ENCODE peak calls at places on chromosomes 4 and X, in six cellular contexts. M, L, D, R, N and S are unnamed samples.
A peak's percentile ranks its signal among the peaks of the same experiment; 100 is the strongest.

GRCh38 chr4:24557036-24558022 is 27.0 kb downstream of the DHX15 start:
- DNase-seq in M (no peak), L (no peak), D (peak; percentile 73), R (no peak), N (peak; percentile 35), S (no peak)

GRCh38 chrX:115939070-115939469 is 231.5 kb upstream of the AGTR2 start:
- DNase-seq in M (no peak), L (no peak), D (no peak), R (no peak), N (no peak), S (no peak)

GRCh38 chr4:64857198-64857597 is 447.9 kb upstream of the TECRL start:
- DNase-seq in M (no peak), L (no peak), D (no peak), R (no peak), N (peak; percentile 25), S (no peak)

GRCh38 chr4:15104825-15105224 is 102.5 kb downstream of the CPEB2 start:
- DNase-seq in M (no peak), L (no peak), D (peak; percentile 28), R (no peak), N (no peak), S (no peak)

GRCh38 chr4:41990029-41990382 is 324 bp upstream of the SLC30A9 start:
- DNase-seq in M (no peak), L (no peak), D (no peak), R (peak; percentile 3), N (no peak), S (no peak)

GRCh38 chrX:10103023-10103422 is 53.8 kb upstream of the CLCN4 start:
- DNase-seq in M (no peak), L (no peak), D (no peak), R (no peak), N (no peak), S (no peak)

GRCh38 chrX:102042706-102043325 is 82.7 kb upstream of the TCEAL2 start:
- DNase-seq in M (no peak), L (no peak), D (no peak), R (no peak), N (peak; percentile 1), S (no peak)

GRCh38 chr4:151485541-151486131 is 76.7 kb downstream of the FHIP1A start:
- DNase-seq in M (no peak), L (no peak), D (no peak), R (no peak), N (no peak), S (no peak)

GRCh38 chrX:133698298-133698697 is 283.0 kb upstream of the GPC4 start:
- DNase-seq in M (no peak), L (no peak), D (peak; percentile 58), R (no peak), N (peak; percentile 60), S (no peak)

GRCh38 chrX:140815868-140816267 is 106.3 kb downstream of the LINC00632 start:
- DNase-seq in M (no peak), L (no peak), D (peak; percentile 29), R (no peak), N (peak; percentile 63), S (no peak)

GRCh38 chrX:150360331-150360730 is 2.8 kb upstream of the MAMLD1 start:
- DNase-seq in M (no peak), L (no peak), D (no peak), R (no peak), N (no peak), S (no peak)

GRCh38 chrX:44996282-44996681 is 123.3 kb downstream of the KDM6A start:
- DNase-seq in M (no peak), L (no peak), D (no peak), R (no peak), N (no peak), S (no peak)

GRCh38 chr4:157984285-157984911 is 188.4 kb downstream of the GASK1B start:
- DNase-seq in M (no peak), L (no peak), D (no peak), R (no peak), N (no peak), S (no peak)

GRCh38 chr4:70564033-70564432 is 28.0 kb upstream of the AMBN start:
- DNase-seq in M (no peak), L (no peak), D (no peak), R (no peak), N (no peak), S (no peak)

GRCh38 chrX:75038925-75039324 is 113.7 kb upstream of the NEXMIF start:
- DNase-seq in M (no peak), L (no peak), D (peak; percentile 8), R (no peak), N (peak; percentile 46), S (no peak)

GRCh38 chr4:6095023-6095817 is 77.0 kb upstream of the C4orf50 start:
- DNase-seq in M (no peak), L (no peak), D (no peak), R (no peak), N (peak; percentile 77), S (no peak)

DNA sequence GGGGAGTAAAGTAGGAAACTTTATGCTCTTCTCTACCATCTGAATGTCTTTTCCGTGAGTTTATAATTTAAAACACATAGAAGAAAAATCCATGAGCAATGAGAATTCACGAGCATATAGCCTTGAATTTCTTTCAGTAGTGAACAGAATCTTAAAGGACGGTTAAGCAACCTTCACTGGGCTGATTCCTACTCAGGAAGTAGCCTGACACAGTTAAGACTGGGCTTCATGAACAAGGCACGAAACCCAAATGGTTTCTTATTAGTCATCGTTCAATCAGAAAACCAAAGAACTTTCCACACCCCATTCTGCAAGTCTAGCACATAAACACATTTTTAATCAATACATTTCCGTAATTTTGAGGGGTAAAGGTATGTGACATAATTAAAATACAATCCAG is 95.8 kb downstream of the SH3KBP1 start:
- DNase-seq in M (no peak), L (no peak), D (peak; percentile 9), R (no peak), N (no peak), S (no peak)
- H3K4me1 ChIP-seq in M (no peaks in the 10 kb centered on the region), L (no peaks in the 10 kb centered on the region), D (no peaks in the 10 kb centered on the region), R (no peaks in the 10 kb centered on the region), N (peaks cover 7% of the 10 kb centered on the region), S (no peaks in the 10 kb centered on the region)

GRCh38 chr4:171626554-171626953 is 186.7 kb upstream of the GALNTL6 start:
- DNase-seq in M (no peak), L (no peak), D (no peak), R (no peak), N (no peak), S (no peak)

GRCh38 chr4:171629182-171629581 is 184.0 kb upstream of the GALNTL6 start:
- DNase-seq in M (no peak), L (no peak), D (no peak), R (no peak), N (no peak), S (no peak)

GRCh38 chr4:171629737-171630136 is 183.5 kb upstream of the GALNTL6 start:
- DNase-seq in M (no peak), L (no peak), D (no peak), R (no peak), N (peak; percentile 34), S (no peak)
- TF ChIP-seq CTCF in M (no peak), L (no peak), D (no peak), R (no peak), N (no peak), S (no peak)

DNA sequence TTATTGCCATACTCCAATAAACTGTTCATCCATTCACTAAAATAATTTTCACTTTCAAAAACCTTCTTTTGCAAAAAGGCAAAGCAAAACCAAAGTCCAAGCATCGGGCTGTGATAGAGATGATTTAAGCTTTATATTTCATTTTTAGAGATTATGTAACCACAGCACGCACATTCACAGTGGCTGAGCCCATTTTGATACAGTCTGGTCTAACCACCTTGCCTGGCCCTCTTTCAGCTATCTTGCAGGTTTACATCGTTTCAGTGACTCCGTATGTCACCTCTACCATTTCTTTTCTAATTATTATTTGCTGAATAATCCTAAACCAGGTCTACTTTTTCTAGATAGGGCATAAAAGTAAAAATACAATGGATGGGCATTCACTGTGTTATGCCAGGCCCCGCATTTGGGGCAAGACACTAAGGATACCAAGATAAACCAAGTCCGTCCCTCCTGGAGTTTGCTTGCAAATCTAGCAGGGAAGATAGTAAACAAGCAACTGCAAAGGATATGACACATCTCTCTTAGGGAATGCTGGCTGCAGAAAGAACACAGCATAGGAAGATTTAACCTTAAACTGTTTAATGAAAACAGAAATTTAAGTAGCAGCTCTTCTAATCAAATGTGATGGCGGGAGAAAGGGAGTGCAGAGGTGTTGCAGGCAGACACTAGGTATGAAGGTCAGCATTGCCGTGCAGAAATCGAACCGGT is 1.7 kb downstream of the CASP3 start:
- DNase-seq in M (no peak), L (no peak), D (peak; percentile 30), R (no peak), N (peak; percentile 35), S (no peak)
- H3K4me3 ChIP-seq in M (peak overlapping the region; percentile 66), L (peak overlapping the region; percentile 64), D (peak overlapping the region; percentile 74), R (peak overlapping the region; percentile 83), N (peak overlapping the region; percentile 93), S (peak overlapping the region; percentile 92)

GRCh38 chr4:52135166-52135565 is 84.1 kb downstream of the SPATA18 start:
- DNase-seq in M (no peak), L (no peak), D (no peak), R (no peak), N (no peak), S (no peak)
- H3K4me1 ChIP-seq in M (no peaks in the 10 kb centered on the region), L (no peaks in the 10 kb centered on the region), D (no peaks in the 10 kb centered on the region), R (no peaks in the 10 kb centered on the region), N (no peaks in the 10 kb centered on the region), S (no peaks in the 10 kb centered on the region)

GRCh38 chrX:152299787-152300186 is 151.3 kb downstream of the GABRA3 start:
- DNase-seq in M (no peak), L (no peak), D (no peak), R (no peak), N (no peak), S (no peak)
- TF ChIP-seq CTCF in M (no peak), L (no peak), D (no peak), R (no peak), N (no peak), S (no peak)

GRCh38 chr4:169060396-169061081 is 50.5 kb upstream of the CBR4 start:
- DNase-seq in M (no peak), L (no peak), D (no peak), R (no peak), N (no peak), S (no peak)
- H3K4me3 ChIP-seq in M (no peak overlapping the region), L (no peak overlapping the region), D (no peak overlapping the region), R (no peak overlapping the region), N (no peak overlapping the region), S (no peak overlapping the region)